ENCODE peak calls at places on chromosomes 13 and 19, in eight cellular contexts. D is SK-N-SH; O is aorta; M is cardiac muscle cell; S is naive thymus-derived CD4-positive, alpha-beta T cell; T is Peyer's patch; H is right lobe of liver; B is adipocyte. V is an unnamed sample. For H3K27me3 and H3K36me3, the result is how much of the 10 kb centered on the place peaks cover.

GRCh38 chr13:71358218-71358617 is 508.8 kb downstream of the DACH1 start:
- DNase-seq in D (no peak), O (no peak), M (no peak), S (no peak), T (no peak), H (no peak), B (no peak), V (no peak)

GRCh38 chr13:20134732-20135131 is 26.1 kb downstream of the GJA3 start:
- DNase-seq in D (no peak), O (no peak), M (no peak), S (no peak), T (no peak), H (no peak), B (no peak), V (no peak)

GRCh38 chr19:40687525-40688016 is 2.9 kb downstream of the NUMBL start:
- DNase-seq in D (no peak), O (peak), M (peak), S (no peak), T (peak), H (no peak), B (peak), V (no peak)

GRCh38 chr13:77022341-77022740 is 4.6 kb downstream of the FBXL3 start:
- DNase-seq in D (no peak), O (no peak), M (peak), S (no peak), T (no peak), H (no peak), B (peak), V (no peak)

GRCh38 chr13:90545070-90545840 is 802.2 kb upstream of the MIR17HG start:
- DNase-seq in D (no peak), O (peak), M (peak), S (no peak), T (no peak), H (no peak), B (no peak), V (no peak)

GRCh38 chr13:70027551-70027950 is 80.1 kb upstream of the ATXN8OS start:
- DNase-seq in D (no peak), O (no peak), M (no peak), S (no peak), T (no peak), H (no peak), B (no peak), V (no peak)

GRCh38 chr13:45737571-45738002 is 35.5 kb downstream of the CBY2 start:
- DNase-seq in D (no peak), O (no peak), M (no peak), S (no peak), T (no peak), H (no peak), B (no peak), V (peak)

GRCh38 chr13:29081036-29081435 is 260.9 kb downstream of the MTUS2 start:
- DNase-seq in D (no peak), O (no peak), M (no peak), S (no peak), T (no peak), H (no peak), B (no peak), V (no peak)

GRCh38 chr19:35306473-35307246 is 14.7 kb downstream of the MAG start:
- DNase-seq in D (no peak), O (no peak), M (no peak), S (no peak), T (peak), H (no peak), B (no peak), V (peak)

GRCh38 chr13:25678398-25678797 is 306.6 kb downstream of the ATP8A2 start:
- DNase-seq in D (no peak), O (no peak), M (no peak), S (peak), T (no peak), H (no peak), B (no peak), V (no peak)

GRCh38 chr13:38755792-38756191 is 68.9 kb downstream of the FREM2 start:
- DNase-seq in D (no peak), O (no peak), M (no peak), S (no peak), T (no peak), H (no peak), B (no peak), V (no peak)
- H3K4me3 ChIP-seq in D (no peak), O (no peak), M (no peak), S (no peak), T (no peak), H (no peak), B (no peak), V (no peak)

GRCh38 chr13:49220035-49220855 is at the start of gene MLNR:
- DNase-seq in D (peak), O (peak), M (peak), S (peak), T (no peak), H (peak), B (peak), V (peak)
- H3K27me3 ChIP-seq in D (under half), O (under half), M (half or more), S (under half), T (under half), H (under half), B (half or more), V (half or more)

GRCh38 chr19:10766049-10766623 is 48.3 kb downstream of the DNM2 start:
- DNase-seq in D (no peak), O (no peak), M (no peak), S (no peak), T (no peak), H (no peak), B (no peak), V (no peak)
- H3K36me3 ChIP-seq in D (under half), O (under half), M (under half), S (under half), T (half or more), H (under half), B (under half), V (under half)

GRCh38 chr19:16002380-16002779 is 53.6 kb downstream of the OR10H4 start:
- DNase-seq in D (no peak), O (no peak), M (peak), S (no peak), T (no peak), H (no peak), B (no peak), V (no peak)
- H3K4me3 ChIP-seq in D (peak), O (no peak), M (no peak), S (peak), T (peak), H (no peak), B (peak), V (no peak)

DNA sequence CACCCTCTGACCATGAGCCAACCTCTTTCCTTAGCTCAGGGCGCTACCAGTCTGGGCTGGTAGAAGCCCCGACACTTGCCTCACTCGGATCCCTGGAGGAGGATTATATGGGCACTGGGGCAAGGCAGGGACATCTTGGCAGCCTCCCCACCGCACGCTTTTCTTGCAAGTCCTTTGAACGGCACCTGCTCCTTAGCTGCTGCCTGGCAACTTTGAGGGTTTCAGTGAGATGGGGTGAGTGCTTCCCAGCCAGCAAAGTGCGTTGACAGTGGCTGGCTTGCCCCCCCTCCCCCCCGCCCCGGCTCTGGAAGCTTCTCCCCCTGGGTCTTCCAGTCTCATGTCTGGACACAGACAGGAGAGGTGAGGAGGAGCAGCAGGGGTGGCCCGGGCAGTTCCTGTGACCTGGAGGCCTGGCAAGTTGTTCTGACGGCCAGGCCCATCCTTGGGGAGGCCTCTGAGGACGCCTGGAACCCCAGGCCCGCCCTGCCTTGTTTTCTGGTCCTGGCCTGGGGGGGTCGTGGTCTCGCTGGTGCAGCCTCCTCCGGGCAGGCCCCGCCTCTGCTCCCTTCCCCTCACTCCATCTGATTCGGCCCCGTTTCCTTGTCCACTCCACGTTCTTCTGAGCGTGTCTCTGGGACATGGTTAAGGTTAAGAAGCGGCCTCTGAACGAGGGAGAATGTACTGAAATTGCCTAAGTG is 75.2 kb downstream of the ATP11A start:
- DNase-seq in D (no peak), O (peak), M (no peak), S (no peak), T (no peak), H (no peak), B (no peak), V (no peak)
- H3K27me3 ChIP-seq in D (under half), O (under half), M (under half), S (under half), T (under half), H (under half), B (under half), V (under half)

DNA sequence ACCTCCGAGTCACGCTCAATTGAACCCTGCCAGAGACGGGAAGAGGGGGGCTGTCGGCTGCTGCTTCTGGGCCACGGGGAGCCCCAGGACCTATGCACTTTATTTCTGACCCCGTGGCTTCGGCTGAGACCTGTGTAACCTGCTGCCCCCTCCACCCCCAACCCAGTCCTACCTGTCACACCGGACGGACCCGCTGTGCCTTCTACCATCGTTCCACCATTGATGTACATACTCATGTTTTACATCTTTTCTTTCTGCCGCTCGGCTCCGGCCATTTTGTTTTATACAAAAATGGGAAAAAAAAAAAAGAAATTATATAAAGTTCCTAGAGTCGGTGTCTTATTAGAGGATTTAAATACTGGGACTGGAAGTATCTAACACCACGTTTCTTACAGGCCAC is 11.7 kb downstream of the TRIP10 start:
- DNase-seq in D (no peak), O (no peak), M (no peak), S (no peak), T (no peak), H (no peak), B (no peak), V (no peak)
- H3K36me3 ChIP-seq in D (under half), O (under half), M (under half), S (half or more), T (half or more), H (under half), B (half or more), V (under half)

GRCh38 chr19:11373166-11373884 is 1.1 kb upstream of the SWSAP1 start:
- DNase-seq in D (peak), O (no peak), M (peak), S (no peak), T (no peak), H (no peak), B (no peak), V (peak)
- H3K4me3 ChIP-seq in D (peak), O (no peak), M (no peak), S (peak), T (no peak), H (no peak), B (no peak), V (no peak)

DNA sequence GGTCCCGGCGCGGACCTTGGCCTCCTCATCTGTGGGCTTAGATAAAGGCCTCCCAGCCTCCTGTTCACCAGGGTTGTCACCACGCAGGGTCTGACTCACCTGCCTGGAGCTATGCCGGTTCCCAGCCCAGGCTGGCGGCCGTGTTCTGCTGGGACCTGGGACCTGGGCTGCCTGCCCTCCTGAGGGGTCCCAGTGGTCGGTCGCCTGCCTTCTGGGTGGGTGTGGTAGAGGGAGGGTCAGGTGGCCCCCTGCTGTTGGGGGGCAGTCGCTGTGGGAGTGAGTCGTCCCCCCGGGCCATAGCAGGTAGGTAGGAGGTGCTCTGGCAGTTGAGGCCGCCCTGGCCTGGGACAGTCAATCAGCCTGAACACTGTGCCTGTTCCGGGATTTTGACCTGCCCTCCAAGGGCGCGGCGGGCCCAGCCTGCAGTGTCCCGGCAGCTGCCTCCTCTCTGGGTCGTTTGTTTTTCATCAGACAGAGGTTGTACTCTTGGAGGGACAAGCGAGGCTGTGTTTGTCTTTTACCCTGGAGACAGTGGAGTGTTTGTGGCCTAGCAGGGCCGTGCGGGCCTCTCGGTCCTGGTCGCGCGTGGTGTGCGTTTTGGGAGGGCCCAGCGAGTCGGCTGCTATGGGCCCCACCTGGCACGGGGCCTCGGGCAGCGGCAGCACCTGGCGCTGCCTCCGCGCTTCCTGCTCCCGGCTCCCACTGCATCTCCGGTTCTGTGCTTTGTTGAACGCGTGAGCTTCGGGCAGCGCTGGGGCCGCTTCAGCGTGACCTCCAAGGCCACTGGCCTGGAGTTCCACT is 2.6 kb downstream of the ADAT3 start:
- DNase-seq in D (no peak), O (no peak), M (no peak), S (no peak), T (no peak), H (peak), B (no peak), V (no peak)
- H3K27me3 ChIP-seq in D (under half), O (under half), M (under half), S (under half), T (under half), H (under half), B (under half), V (under half)